ENCODE peak calls at places on chromosomes 4 and X, in six cellular contexts. One of them, this sample, is unnamed.

GRCh38 chr4:56757821-56758400 is 63.6 kb downstream of the SPINK2 start:
- DNase-seq in CD4-positive, alpha-beta T cell: peak; percentile 65
- DNase-seq in body of pancreas: peak; percentile 47
- DNase-seq in astrocyte: peak; percentile 92
- DNase-seq in upper lobe of right lung: peak; percentile 79
- DNase-seq in PC-9: peak; percentile 89
- DNase-seq in this sample: peak; percentile 83

GRCh38 chr4:118034061-118034785 is at the start of gene NDST3:
- DNase-seq in CD4-positive, alpha-beta T cell: no peak
- DNase-seq in body of pancreas: peak; percentile 56
- DNase-seq in astrocyte: peak; percentile 65
- DNase-seq in upper lobe of right lung: peak; percentile 68
- DNase-seq in PC-9: peak; percentile 58
- DNase-seq in this sample: peak; percentile 51

GRCh38 chrX:133375558-133376340 is 39.5 kb downstream of the GPC4 start:
- DNase-seq in CD4-positive, alpha-beta T cell: no peak
- DNase-seq in body of pancreas: no peak
- DNase-seq in astrocyte: no peak
- DNase-seq in upper lobe of right lung: no peak
- DNase-seq in PC-9: no peak
- DNase-seq in this sample: no peak

GRCh38 chrX:104343408-104344129 is 88.8 kb upstream of the ESX1 start:
- DNase-seq in CD4-positive, alpha-beta T cell: no peak
- DNase-seq in body of pancreas: peak; percentile 34
- DNase-seq in astrocyte: peak; percentile 77
- DNase-seq in upper lobe of right lung: no peak
- DNase-seq in PC-9: peak; percentile 81
- DNase-seq in this sample: peak; percentile 24

GRCh38 chr4:150173420-150173819 is 95.2 kb downstream of the DCLK2 start:
- DNase-seq in CD4-positive, alpha-beta T cell: no peak
- DNase-seq in body of pancreas: no peak
- DNase-seq in astrocyte: peak; percentile 67
- DNase-seq in upper lobe of right lung: no peak
- DNase-seq in PC-9: no peak
- DNase-seq in this sample: no peak

GRCh38 chrX:95505721-95506120 is 1178.9 kb upstream of the DIAPH2 start:
- DNase-seq in CD4-positive, alpha-beta T cell: no peak
- DNase-seq in body of pancreas: no peak
- DNase-seq in astrocyte: no peak
- DNase-seq in upper lobe of right lung: no peak
- DNase-seq in PC-9: no peak
- DNase-seq in this sample: no peak

GRCh38 chrX:71871367-71871766 is 39.3 kb upstream of the NHSL2 start:
- DNase-seq in CD4-positive, alpha-beta T cell: no peak
- DNase-seq in body of pancreas: no peak
- DNase-seq in astrocyte: peak; percentile 85
- DNase-seq in upper lobe of right lung: no peak
- DNase-seq in PC-9: no peak
- DNase-seq in this sample: peak; percentile 22

GRCh38 chrX:134294548-134294947 is 57.6 kb downstream of the CCDC160 start:
- DNase-seq in CD4-positive, alpha-beta T cell: no peak
- DNase-seq in body of pancreas: no peak
- DNase-seq in astrocyte: no peak
- DNase-seq in upper lobe of right lung: no peak
- DNase-seq in PC-9: no peak
- DNase-seq in this sample: peak; percentile 1

GRCh38 chr4:78592104-78592783 is 40.7 kb downstream of the ANXA3 start:
- DNase-seq in CD4-positive, alpha-beta T cell: no peak
- DNase-seq in body of pancreas: no peak
- DNase-seq in astrocyte: no peak
- DNase-seq in upper lobe of right lung: no peak
- DNase-seq in PC-9: no peak
- DNase-seq in this sample: peak; percentile 26

GRCh38 chr4:8560265-8561047 is 19.7 kb upstream of the GPR78 start:
- DNase-seq in CD4-positive, alpha-beta T cell: no peak
- DNase-seq in body of pancreas: no peak
- DNase-seq in astrocyte: no peak
- DNase-seq in upper lobe of right lung: peak; percentile 54
- DNase-seq in PC-9: peak; percentile 94
- DNase-seq in this sample: no peak

GRCh38 chrX:103063191-103063845 is 653 bp downstream of the BEX1 start:
- DNase-seq in CD4-positive, alpha-beta T cell: no peak
- DNase-seq in body of pancreas: peak; percentile 51
- DNase-seq in astrocyte: peak; percentile 10
- DNase-seq in upper lobe of right lung: no peak
- DNase-seq in PC-9: no peak
- DNase-seq in this sample: peak; percentile 2

GRCh38 chr4:38314663-38315062 is 349.3 kb upstream of the KLF3 start:
- DNase-seq in CD4-positive, alpha-beta T cell: no peak
- DNase-seq in body of pancreas: peak; percentile 78
- DNase-seq in astrocyte: no peak
- DNase-seq in upper lobe of right lung: no peak
- DNase-seq in PC-9: no peak
- DNase-seq in this sample: peak; percentile 69

GRCh38 chr4:8273450-8273849 is 3.9 kb downstream of the HTRA3 start:
- DNase-seq in CD4-positive, alpha-beta T cell: no peak
- DNase-seq in body of pancreas: no peak
- DNase-seq in astrocyte: no peak
- DNase-seq in upper lobe of right lung: no peak
- DNase-seq in PC-9: no peak
- DNase-seq in this sample: no peak

GRCh38 chr4:17560065-17560673 is 16.8 kb upstream of the LAP3 start:
- DNase-seq in CD4-positive, alpha-beta T cell: no peak
- DNase-seq in body of pancreas: no peak
- DNase-seq in astrocyte: no peak
- DNase-seq in upper lobe of right lung: no peak
- DNase-seq in PC-9: no peak
- DNase-seq in this sample: no peak

GRCh38 chrX:53441531-53442321 is 7.6 kb upstream of the HSD17B10 start:
- DNase-seq in CD4-positive, alpha-beta T cell: peak; percentile 71
- DNase-seq in body of pancreas: peak; percentile 84
- DNase-seq in astrocyte: peak; percentile 33
- DNase-seq in upper lobe of right lung: peak; percentile 91
- DNase-seq in PC-9: peak; percentile 45
- DNase-seq in this sample: peak; percentile 74

GRCh38 chr4:12488672-12489071 is 995.5 kb downstream of the RAB28 start:
- DNase-seq in CD4-positive, alpha-beta T cell: no peak
- DNase-seq in body of pancreas: no peak
- DNase-seq in astrocyte: no peak
- DNase-seq in upper lobe of right lung: no peak
- DNase-seq in PC-9: no peak
- DNase-seq in this sample: no peak

GRCh38 chr4:8188085-8188484 is 11.0 kb upstream of the SH3TC1 start:
- DNase-seq in CD4-positive, alpha-beta T cell: no peak
- DNase-seq in body of pancreas: no peak
- DNase-seq in astrocyte: no peak
- DNase-seq in upper lobe of right lung: no peak
- DNase-seq in PC-9: no peak
- DNase-seq in this sample: peak; percentile 51

GRCh38 chr4:168955674-168956073 is 54.4 kb downstream of the CBR4 start:
- DNase-seq in CD4-positive, alpha-beta T cell: no peak
- DNase-seq in body of pancreas: no peak
- DNase-seq in astrocyte: no peak
- DNase-seq in upper lobe of right lung: no peak
- DNase-seq in PC-9: no peak
- DNase-seq in this sample: no peak

GRCh38 chrX:68462197-68462596 is 28.9 kb upstream of the OPHN1 start:
- DNase-seq in CD4-positive, alpha-beta T cell: no peak
- DNase-seq in body of pancreas: no peak
- DNase-seq in astrocyte: peak; percentile 51
- DNase-seq in upper lobe of right lung: no peak
- DNase-seq in PC-9: peak; percentile 60
- DNase-seq in this sample: no peak

GRCh38 chrX:69627744-69628143 is 11.8 kb downstream of the EDA start:
- DNase-seq in CD4-positive, alpha-beta T cell: no peak
- DNase-seq in body of pancreas: no peak
- DNase-seq in astrocyte: no peak
- DNase-seq in upper lobe of right lung: no peak
- DNase-seq in PC-9: no peak
- DNase-seq in this sample: no peak

GRCh38 chr4:189445613-189446012 is 495.1 kb upstream of the FRG1 start:
- DNase-seq in CD4-positive, alpha-beta T cell: no peak
- DNase-seq in body of pancreas: no peak
- DNase-seq in astrocyte: no peak
- DNase-seq in upper lobe of right lung: no peak
- DNase-seq in PC-9: no peak
- DNase-seq in this sample: no peak

GRCh38 chrX:133638285-133638684 is 223.0 kb upstream of the GPC4 start:
- DNase-seq in CD4-positive, alpha-beta T cell: no peak
- DNase-seq in body of pancreas: no peak
- DNase-seq in astrocyte: peak; percentile 56
- DNase-seq in upper lobe of right lung: no peak
- DNase-seq in PC-9: peak; percentile 75
- DNase-seq in this sample: no peak

GRCh38 chr4:16794816-16795445 is 103.5 kb downstream of the LDB2 start:
- DNase-seq in CD4-positive, alpha-beta T cell: no peak
- DNase-seq in body of pancreas: peak; percentile 55
- DNase-seq in astrocyte: peak; percentile 13
- DNase-seq in upper lobe of right lung: no peak
- DNase-seq in PC-9: no peak
- DNase-seq in this sample: no peak

GRCh38 chr4:80788798-80789197 is 241.7 kb upstream of the BMP3 start:
- DNase-seq in CD4-positive, alpha-beta T cell: no peak
- DNase-seq in body of pancreas: no peak
- DNase-seq in astrocyte: peak; percentile 12
- DNase-seq in upper lobe of right lung: no peak
- DNase-seq in PC-9: no peak
- DNase-seq in this sample: no peak

GRCh38 chr4:102174800-102175199 is 170.5 kb downstream of the SLC39A8 start:
- DNase-seq in CD4-positive, alpha-beta T cell: no peak
- DNase-seq in body of pancreas: no peak
- DNase-seq in astrocyte: peak; percentile 81
- DNase-seq in upper lobe of right lung: no peak
- DNase-seq in PC-9: no peak
- DNase-seq in this sample: no peak

DNA sequence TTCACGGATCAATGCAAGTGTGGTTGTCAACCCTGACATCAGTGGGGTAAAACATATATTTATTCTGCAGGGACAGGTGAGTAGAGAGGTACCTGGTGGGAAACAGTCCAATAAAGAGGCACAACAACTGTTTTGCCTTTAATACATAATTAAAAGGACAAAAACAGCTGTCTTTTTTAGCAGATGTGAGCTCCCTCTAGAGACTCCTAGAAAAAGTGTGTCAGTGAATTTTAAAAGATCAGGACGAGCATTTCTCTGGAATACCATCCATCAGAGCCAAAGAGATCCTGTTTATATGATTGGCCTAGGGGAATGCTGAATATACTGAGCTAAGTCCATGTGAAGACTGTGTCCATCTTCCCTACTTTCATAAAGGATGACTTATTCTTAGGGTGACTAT is 58.3 kb downstream of the TMEM144 start:
- DNase-seq in CD4-positive, alpha-beta T cell: no peak
- DNase-seq in body of pancreas: no peak
- DNase-seq in astrocyte: no peak
- DNase-seq in upper lobe of right lung: no peak
- DNase-seq in PC-9: no peak
- DNase-seq in this sample: no peak
- TF ChIP-seq CTCF in CD4-positive, alpha-beta T cell: no peak
- TF ChIP-seq CTCF in body of pancreas: no peak
- TF ChIP-seq CTCF in astrocyte: no peak
- TF ChIP-seq CTCF in upper lobe of right lung: no peak
- TF ChIP-seq CTCF in PC-9: no peak
- TF ChIP-seq CTCF in this sample: no peak

DNA sequence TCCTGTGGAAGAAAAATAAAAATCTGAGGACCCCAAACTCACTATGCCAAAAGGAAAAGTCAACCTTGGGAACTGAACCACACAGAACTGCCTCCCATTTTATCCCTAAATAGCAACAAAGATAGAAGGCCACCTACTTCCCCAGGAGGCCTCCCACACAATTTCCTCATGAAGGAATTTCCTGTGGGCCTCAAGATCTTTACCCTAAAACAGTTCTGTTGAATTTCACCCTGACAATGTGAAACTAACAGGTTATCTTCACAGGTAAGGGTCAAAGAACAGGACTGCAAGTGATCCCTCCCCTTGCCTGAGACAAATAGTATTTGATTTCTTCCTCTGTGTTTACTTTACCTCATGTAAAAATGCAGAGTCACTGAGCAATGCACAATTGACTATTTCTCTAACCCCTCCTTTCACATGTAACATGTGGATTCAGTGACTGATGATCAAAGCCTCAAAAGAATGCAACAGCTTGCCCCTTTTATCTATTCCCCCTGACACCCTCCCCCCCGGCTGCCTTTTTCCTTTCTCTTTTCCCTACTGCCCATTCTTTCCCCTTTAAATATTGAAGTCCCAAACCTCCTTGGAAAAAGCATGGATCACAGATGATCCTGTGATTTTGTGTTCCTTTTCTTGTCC is 33.3 kb downstream of the MEPE start:
- DNase-seq in CD4-positive, alpha-beta T cell: no peak
- DNase-seq in body of pancreas: no peak
- DNase-seq in astrocyte: peak; percentile 57
- DNase-seq in upper lobe of right lung: no peak
- DNase-seq in PC-9: peak; percentile 57
- DNase-seq in this sample: no peak
- H3K27ac ChIP-seq in CD4-positive, alpha-beta T cell: no peak overlapping the region
- H3K27ac ChIP-seq in body of pancreas: peak overlapping the region; percentile 63
- H3K27ac ChIP-seq in astrocyte: peak overlapping the region; percentile 63
- H3K27ac ChIP-seq in upper lobe of right lung: no peak overlapping the region
- H3K27ac ChIP-seq in PC-9: peak overlapping the region; percentile 68
- H3K27ac ChIP-seq in this sample: no peak overlapping the region

DNA sequence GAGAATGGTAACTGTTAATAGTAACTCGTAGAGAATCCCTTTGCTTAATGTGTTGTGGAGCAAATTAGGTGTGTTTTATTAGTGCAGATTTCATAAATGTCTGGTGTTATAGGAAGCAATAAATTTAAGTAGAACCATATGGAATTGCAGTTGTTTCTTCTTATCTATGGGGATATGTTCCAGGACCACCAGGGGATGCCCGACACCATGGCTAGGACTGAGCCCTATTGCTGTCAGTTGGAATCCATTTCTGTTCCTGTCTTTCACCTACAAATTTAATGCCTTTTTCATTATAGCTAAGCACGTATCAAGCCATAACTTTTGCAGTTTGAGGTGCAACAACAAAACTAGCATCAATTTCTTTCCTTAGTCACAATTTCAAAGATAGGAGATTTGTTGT is 72.5 kb downstream of the DDIT4L start:
- DNase-seq in CD4-positive, alpha-beta T cell: no peak
- DNase-seq in body of pancreas: no peak
- DNase-seq in astrocyte: no peak
- DNase-seq in upper lobe of right lung: no peak
- DNase-seq in PC-9: no peak
- DNase-seq in this sample: no peak
- TF ChIP-seq CTCF in CD4-positive, alpha-beta T cell: no peak
- TF ChIP-seq CTCF in body of pancreas: no peak
- TF ChIP-seq CTCF in astrocyte: peak; percentile 5
- TF ChIP-seq CTCF in upper lobe of right lung: peak; percentile 7
- TF ChIP-seq CTCF in PC-9: no peak
- TF ChIP-seq CTCF in this sample: no peak

DNA sequence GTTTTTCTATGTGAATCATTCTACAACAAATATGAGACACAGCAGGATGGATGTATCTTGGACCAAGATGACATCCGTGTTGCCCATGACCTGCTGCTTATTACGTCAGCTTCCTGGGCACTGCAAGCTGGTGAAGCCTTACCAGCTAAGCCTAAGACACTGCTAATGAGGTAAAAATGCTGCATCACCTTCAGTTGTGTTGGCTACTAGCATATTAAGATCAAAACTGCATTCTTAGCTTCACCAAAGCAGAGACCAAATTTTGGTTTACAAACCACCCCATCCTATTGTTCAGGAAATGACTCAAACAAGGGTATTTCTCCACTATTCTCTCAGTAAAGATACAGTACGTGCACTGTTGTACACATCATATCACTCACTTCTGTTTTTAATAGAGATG is 50.3 kb downstream of the MAML3 start:
- DNase-seq in CD4-positive, alpha-beta T cell: no peak
- DNase-seq in body of pancreas: no peak
- DNase-seq in astrocyte: peak; percentile 59
- DNase-seq in upper lobe of right lung: no peak
- DNase-seq in PC-9: peak; percentile 47
- DNase-seq in this sample: no peak
- H3K27ac ChIP-seq in CD4-positive, alpha-beta T cell: no peak overlapping the region
- H3K27ac ChIP-seq in body of pancreas: no peak overlapping the region
- H3K27ac ChIP-seq in astrocyte: peak overlapping the region; percentile 69
- H3K27ac ChIP-seq in upper lobe of right lung: no peak overlapping the region
- H3K27ac ChIP-seq in PC-9: peak overlapping the region; percentile 75
- H3K27ac ChIP-seq in this sample: no peak overlapping the region

This sample was measured in RWPE1.